ENCODE peak calls at places on chromosomes 1 and 21, in seven cellular contexts. K is lung microvascular endothelial cell; R is stimulated activated naive CD4-positive, alpha-beta T cell; C is Kasumi-1; J is endothelial cell; X is GM20000; D is iris pigment epithelial cell. E is an unnamed sample.

GRCh38 chr1:44642255-44642654 is 32.0 kb downstream of the TMEM53 start:
- DNase-seq in K (no peak), R (no peak), C (no peak), J (no peak), X (no peak), D (no peak), E (no peak)

GRCh38 chr21:41521489-41522027 is 13.6 kb upstream of the TMPRSS2 start:
- DNase-seq in K (no peak), R (no peak), C (no peak), J (no peak), X (no peak), D (no peak), E (no peak)

GRCh38 chr1:116508984-116509980 is 61.5 kb downstream of the CD58 start:
- DNase-seq in K (peak; percentile 53), R (no peak), C (peak; percentile 71), J (no peak), X (no peak), D (peak; percentile 85), E (peak; percentile 89)

GRCh38 chr1:156676820-156677615 is at the start of gene NES:
- DNase-seq in K (peak; percentile 69), R (no peak), C (no peak), J (peak; percentile 74), X (no peak), D (peak; percentile 64), E (peak; percentile 85)

GRCh38 chr1:237851209-237851845 is 39.4 kb downstream of the ZP4 start:
- DNase-seq in K (no peak), R (no peak), C (peak; percentile 64), J (peak; percentile 71), X (peak; percentile 12), D (peak; percentile 50), E (peak; percentile 83)

GRCh38 chr1:168974611-168975010 is 131.9 kb upstream of the ATP1B1 start:
- DNase-seq in K (no peak), R (no peak), C (no peak), J (no peak), X (no peak), D (no peak), E (no peak)

GRCh38 chr1:84271452-84272273 is 29.8 kb upstream of the SAMD13 start:
- DNase-seq in K (peak; percentile 74), R (no peak), C (peak; percentile 80), J (no peak), X (peak; percentile 44), D (peak; percentile 74), E (peak; percentile 49)

GRCh38 chr1:115036814-115037535 is 7.3 kb downstream of the TSHB start:
- DNase-seq in K (no peak), R (no peak), C (no peak), J (no peak), X (no peak), D (no peak), E (peak; percentile 4)

GRCh38 chr1:57858740-57859139 is 434.9 kb upstream of the DAB1 start:
- DNase-seq in K (no peak), R (no peak), C (no peak), J (no peak), X (no peak), D (no peak), E (no peak)

GRCh38 chr1:235450433-235450832 is 53.8 kb downstream of the B3GALNT2 start:
- DNase-seq in K (no peak), R (no peak), C (no peak), J (no peak), X (no peak), D (no peak), E (no peak)

E was measured in astrocyte of the hippocampus.